ENCODE peak calls at places on chromosomes 3 and 15, in five cellular contexts. L is T-helper 2 cell, D is SJSA1, F is Caco-2, A is GM03348. G is an unnamed sample.

GRCh38 chr15:101657968-101658784 is 6.0 kb upstream of the TM2D3 start:
- DNase-seq in L (no peak), D (no peak), F (no peak), A (no peak), G (no peak)

GRCh38 chr3:42229942-42230688 is 35.9 kb downstream of the CCK start:
- DNase-seq in L (no peak), D (peak; percentile 29), F (no peak), A (peak; percentile 81), G (peak; percentile 15)

GRCh38 chr3:67292356-67293225 is 294.5 kb downstream of the KBTBD8 start:
- DNase-seq in L (no peak), D (no peak), F (no peak), A (no peak), G (no peak)

GRCh38 chr3:145490088-145491055 is 670.6 kb downstream of the PLOD2 start:
- DNase-seq in L (no peak), D (no peak), F (no peak), A (no peak), G (no peak)

GRCh38 chr15:52262364-52262763 is 33.2 kb downstream of the MYO5C start:
- DNase-seq in L (no peak), D (no peak), F (no peak), A (no peak), G (no peak)

GRCh38 chr3:76307556-76307955 is 522.2 kb upstream of the ZNF717 start:
- DNase-seq in L (no peak), D (no peak), F (no peak), A (no peak), G (no peak)

GRCh38 chr15:44315164-44315563 is 26.6 kb downstream of the GOLM2 start:
- DNase-seq in L (no peak), D (no peak), F (no peak), A (no peak), G (no peak)

GRCh38 chr15:68991723-68992122 is 22.8 kb upstream of the NOX5 start:
- DNase-seq in L (no peak), D (no peak), F (peak; percentile 82), A (no peak), G (no peak)